ENCODE peak calls at places on chromosomes 2 and 18, in six cellular contexts. One of them, this sample, is unnamed.
A peak's percentile ranks its signal among the peaks of the same experiment; 100 is the strongest.

GRCh38 chr2:143397886-143398614 is 268.8 kb downstream of the ARHGAP15 start:
- DNase-seq in lower lobe of right lung: no peak
- DNase-seq in brain microvascular endothelial cell: no peak
- DNase-seq in psoas muscle: no peak
- DNase-seq in bronchial epithelial cell: peak; percentile 81
- DNase-seq in colonic mucosa: no peak
- DNase-seq in this sample: no peak

GRCh38 chr2:84458436-84459027 is 548 bp downstream of the SUCLG1 start:
- DNase-seq in lower lobe of right lung: no peak
- DNase-seq in brain microvascular endothelial cell: peak; percentile 5
- DNase-seq in psoas muscle: no peak
- DNase-seq in bronchial epithelial cell: peak; percentile 12
- DNase-seq in colonic mucosa: peak; percentile 51
- DNase-seq in this sample: peak; percentile 2

GRCh38 chr18:7459851-7460774 is 107.0 kb upstream of the PTPRM start:
- DNase-seq in lower lobe of right lung: no peak
- DNase-seq in brain microvascular endothelial cell: no peak
- DNase-seq in psoas muscle: no peak
- DNase-seq in bronchial epithelial cell: no peak
- DNase-seq in colonic mucosa: no peak
- DNase-seq in this sample: no peak

GRCh38 chr2:3267869-3268704 is 109.5 kb downstream of the EIPR1 start:
- DNase-seq in lower lobe of right lung: no peak
- DNase-seq in brain microvascular endothelial cell: no peak
- DNase-seq in psoas muscle: no peak
- DNase-seq in bronchial epithelial cell: no peak
- DNase-seq in colonic mucosa: no peak
- DNase-seq in this sample: no peak

GRCh38 chr2:33142874-33143273 is 196.1 kb downstream of the LTBP1 start:
- DNase-seq in lower lobe of right lung: no peak
- DNase-seq in brain microvascular endothelial cell: no peak
- DNase-seq in psoas muscle: no peak
- DNase-seq in bronchial epithelial cell: no peak
- DNase-seq in colonic mucosa: no peak
- DNase-seq in this sample: no peak

GRCh38 chr2:72993147-72993546 is 75.8 kb downstream of the EMX1 start:
- DNase-seq in lower lobe of right lung: no peak
- DNase-seq in brain microvascular endothelial cell: peak; percentile 16
- DNase-seq in psoas muscle: peak; percentile 44
- DNase-seq in bronchial epithelial cell: peak; percentile 31
- DNase-seq in colonic mucosa: peak; percentile 54
- DNase-seq in this sample: no peak

GRCh38 chr18:36706313-36706881 is 122.4 kb downstream of the TPGS2 start:
- DNase-seq in lower lobe of right lung: no peak
- DNase-seq in brain microvascular endothelial cell: no peak
- DNase-seq in psoas muscle: no peak
- DNase-seq in bronchial epithelial cell: peak; percentile 16
- DNase-seq in colonic mucosa: no peak
- DNase-seq in this sample: no peak

GRCh38 chr2:37156071-37156856 is 516 bp downstream of the EIF2AK2 start:
- DNase-seq in lower lobe of right lung: peak; percentile 63
- DNase-seq in brain microvascular endothelial cell: peak; percentile 43
- DNase-seq in psoas muscle: peak; percentile 56
- DNase-seq in bronchial epithelial cell: peak; percentile 26
- DNase-seq in colonic mucosa: peak; percentile 55
- DNase-seq in this sample: peak; percentile 51

GRCh38 chr18:69981948-69982347 is 34.3 kb upstream of the CD226 start:
- DNase-seq in lower lobe of right lung: no peak
- DNase-seq in brain microvascular endothelial cell: no peak
- DNase-seq in psoas muscle: no peak
- DNase-seq in bronchial epithelial cell: no peak
- DNase-seq in colonic mucosa: no peak
- DNase-seq in this sample: no peak
- H3K4me3 ChIP-seq in lower lobe of right lung: no peak overlapping the region
- H3K4me3 ChIP-seq in brain microvascular endothelial cell: no peak overlapping the region
- H3K4me3 ChIP-seq in psoas muscle: no peak overlapping the region
- H3K4me3 ChIP-seq in bronchial epithelial cell: no peak overlapping the region
- H3K4me3 ChIP-seq in colonic mucosa: no peak overlapping the region
- H3K4me3 ChIP-seq in this sample: no peak overlapping the region

DNA sequence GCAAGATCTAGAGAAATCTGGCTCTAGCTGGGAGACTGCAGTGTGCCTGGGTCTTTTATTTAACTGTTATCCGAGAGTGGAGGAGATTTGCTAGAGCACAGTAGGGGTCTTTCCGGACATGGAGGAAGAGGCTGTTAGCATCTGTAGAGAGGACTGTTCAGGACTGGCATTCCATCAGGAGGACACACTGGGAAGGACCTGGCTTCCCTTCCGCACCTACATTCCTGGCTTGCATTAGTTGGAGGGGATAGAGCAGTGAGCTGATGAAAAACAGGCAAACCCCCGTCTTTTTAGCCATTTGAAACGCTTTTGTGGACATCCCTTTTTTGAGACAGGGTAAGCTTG is 874 bp upstream of the PIEZO2 start:
- DNase-seq in lower lobe of right lung: no peak
- DNase-seq in brain microvascular endothelial cell: no peak
- DNase-seq in psoas muscle: no peak
- DNase-seq in bronchial epithelial cell: no peak
- DNase-seq in colonic mucosa: no peak
- DNase-seq in this sample: no peak
- H3K27me3 ChIP-seq in lower lobe of right lung: peaks cover 56% of the 10 kb centered on the region
- H3K27me3 ChIP-seq in brain microvascular endothelial cell: no peaks in the 10 kb centered on the region
- H3K27me3 ChIP-seq in psoas muscle: peaks cover 31% of the 10 kb centered on the region
- H3K27me3 ChIP-seq in bronchial epithelial cell: peaks cover 5% of the 10 kb centered on the region
- H3K27me3 ChIP-seq in colonic mucosa: peaks cover 30% of the 10 kb centered on the region
- H3K27me3 ChIP-seq in this sample: no peaks in the 10 kb centered on the region

DNA sequence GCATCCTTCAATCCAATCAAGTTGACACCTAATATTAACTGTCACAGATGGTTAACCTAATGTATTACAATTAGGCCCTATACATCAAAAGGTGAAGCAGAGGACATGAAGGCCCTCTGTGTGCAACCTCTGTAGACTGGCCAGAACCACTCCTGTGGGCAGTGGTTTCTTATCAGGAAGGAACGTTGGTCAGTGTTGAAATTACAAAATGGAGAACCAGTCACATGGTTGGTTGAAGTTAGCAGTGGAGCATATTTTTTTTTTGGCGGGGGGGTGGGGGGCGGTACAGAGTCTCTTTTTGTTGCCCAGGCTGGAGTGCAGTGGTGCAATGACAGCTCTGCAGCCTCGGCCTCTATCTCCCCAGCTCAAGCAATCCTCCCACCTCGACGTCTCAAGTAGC is 19.8 kb downstream of the RNU2-63P start:
- DNase-seq in lower lobe of right lung: no peak
- DNase-seq in brain microvascular endothelial cell: no peak
- DNase-seq in psoas muscle: no peak
- DNase-seq in bronchial epithelial cell: peak; percentile 17
- DNase-seq in colonic mucosa: no peak
- DNase-seq in this sample: no peak
- H3K4me3 ChIP-seq in lower lobe of right lung: no peak overlapping the region
- H3K4me3 ChIP-seq in brain microvascular endothelial cell: no peak overlapping the region
- H3K4me3 ChIP-seq in psoas muscle: no peak overlapping the region
- H3K4me3 ChIP-seq in bronchial epithelial cell: no peak overlapping the region
- H3K4me3 ChIP-seq in colonic mucosa: no peak overlapping the region
- H3K4me3 ChIP-seq in this sample: no peak overlapping the region

DNA sequence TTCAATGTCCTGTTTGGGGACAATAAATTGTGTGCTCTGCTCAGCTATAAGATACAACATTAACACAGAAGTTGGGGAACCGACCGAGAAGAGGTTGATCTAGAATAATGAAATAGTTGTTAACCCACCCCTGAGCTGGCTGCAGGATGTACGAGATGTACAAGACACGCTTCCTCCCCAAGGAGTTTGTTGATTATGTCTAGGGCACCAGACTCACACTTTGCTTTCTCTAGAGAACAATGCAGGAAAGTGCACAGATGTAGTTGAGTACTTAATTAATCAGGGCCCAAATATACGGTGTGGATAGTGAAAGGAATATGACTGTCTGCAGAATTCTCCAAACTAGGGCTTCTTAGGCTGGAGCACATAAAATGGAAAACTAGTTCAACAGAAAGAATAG is 415.2 kb upstream of the TNP1 start:
- DNase-seq in lower lobe of right lung: no peak
- DNase-seq in brain microvascular endothelial cell: no peak
- DNase-seq in psoas muscle: no peak
- DNase-seq in bronchial epithelial cell: no peak
- DNase-seq in colonic mucosa: no peak
- DNase-seq in this sample: no peak
- H3K27me3 ChIP-seq in lower lobe of right lung: no peaks in the 10 kb centered on the region
- H3K27me3 ChIP-seq in brain microvascular endothelial cell: no peaks in the 10 kb centered on the region
- H3K27me3 ChIP-seq in psoas muscle: no peaks in the 10 kb centered on the region
- H3K27me3 ChIP-seq in bronchial epithelial cell: no peaks in the 10 kb centered on the region
- H3K27me3 ChIP-seq in colonic mucosa: no peaks in the 10 kb centered on the region
- H3K27me3 ChIP-seq in this sample: no peaks in the 10 kb centered on the region

GRCh38 chr2:230774348-230774951 is 61.8 kb downstream of the CAB39 start:
- DNase-seq in lower lobe of right lung: no peak
- DNase-seq in brain microvascular endothelial cell: peak; percentile 35
- DNase-seq in psoas muscle: no peak
- DNase-seq in bronchial epithelial cell: peak; percentile 93
- DNase-seq in colonic mucosa: no peak
- DNase-seq in this sample: no peak
- H3K4me3 ChIP-seq in lower lobe of right lung: no peak overlapping the region
- H3K4me3 ChIP-seq in brain microvascular endothelial cell: no peak overlapping the region
- H3K4me3 ChIP-seq in psoas muscle: no peak overlapping the region
- H3K4me3 ChIP-seq in bronchial epithelial cell: no peak overlapping the region
- H3K4me3 ChIP-seq in colonic mucosa: no peak overlapping the region
- H3K4me3 ChIP-seq in this sample: no peak overlapping the region

DNA sequence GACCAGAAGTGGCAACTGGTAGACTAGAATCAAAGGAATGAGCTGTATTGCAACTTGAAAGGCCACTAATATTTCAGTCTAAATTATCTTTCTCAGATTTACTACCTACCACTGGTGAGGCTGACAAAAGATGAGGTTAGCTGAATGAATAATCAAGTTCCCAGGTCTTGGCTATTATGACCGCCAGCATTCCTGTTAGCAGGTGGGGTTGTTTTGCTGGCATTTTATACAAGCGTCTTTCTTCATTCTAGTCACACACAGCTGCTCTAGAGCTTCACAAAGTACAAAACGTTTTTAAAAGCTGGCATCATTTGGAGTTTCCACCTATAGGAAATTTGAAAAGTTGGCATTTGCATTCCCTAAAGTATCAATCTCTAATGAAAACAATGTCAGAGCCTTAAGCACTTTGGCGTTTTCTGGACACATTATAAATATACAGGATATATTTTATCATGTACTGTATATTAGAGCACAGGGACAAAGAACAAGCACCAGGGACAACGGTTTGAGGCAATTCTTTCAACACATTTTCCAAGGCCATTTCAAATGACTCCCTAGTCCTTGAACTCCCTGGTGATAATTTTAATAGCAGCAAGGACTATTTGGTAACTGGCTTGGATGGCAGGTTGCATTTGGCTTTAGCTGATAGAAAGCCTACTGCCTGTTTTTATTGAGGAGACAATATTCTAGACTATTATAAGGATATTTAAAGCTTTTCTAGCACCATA is 410.2 kb upstream of the CHST9 start:
- DNase-seq in lower lobe of right lung: no peak
- DNase-seq in brain microvascular endothelial cell: no peak
- DNase-seq in psoas muscle: no peak
- DNase-seq in bronchial epithelial cell: no peak
- DNase-seq in colonic mucosa: no peak
- DNase-seq in this sample: no peak
- H3K27me3 ChIP-seq in lower lobe of right lung: no peaks in the 10 kb centered on the region
- H3K27me3 ChIP-seq in brain microvascular endothelial cell: no peaks in the 10 kb centered on the region
- H3K27me3 ChIP-seq in psoas muscle: no peaks in the 10 kb centered on the region
- H3K27me3 ChIP-seq in bronchial epithelial cell: no peaks in the 10 kb centered on the region
- H3K27me3 ChIP-seq in colonic mucosa: no peaks in the 10 kb centered on the region
- H3K27me3 ChIP-seq in this sample: no peaks in the 10 kb centered on the region

DNA sequence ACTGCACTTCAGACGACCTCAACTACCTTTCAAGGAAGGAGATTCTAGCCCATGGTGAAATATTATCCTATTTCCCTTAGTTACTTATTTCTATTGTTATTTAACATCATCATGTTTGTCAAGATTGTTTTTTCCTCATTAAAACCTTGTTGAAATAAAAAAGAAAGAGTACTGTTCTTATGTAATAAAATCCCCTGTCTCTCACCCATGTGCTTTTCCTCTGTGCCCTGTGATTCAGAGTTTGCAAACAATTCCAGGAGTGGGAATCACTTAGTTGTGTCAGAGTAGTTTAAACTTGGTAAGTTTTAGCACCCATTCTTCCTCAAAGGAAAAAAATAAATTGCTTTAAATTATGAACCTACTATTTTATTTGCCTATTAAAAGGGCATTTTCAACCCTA is 43.5 kb downstream of the ERBB4 start:
- DNase-seq in lower lobe of right lung: no peak
- DNase-seq in brain microvascular endothelial cell: no peak
- DNase-seq in psoas muscle: no peak
- DNase-seq in bronchial epithelial cell: peak; percentile 69
- DNase-seq in colonic mucosa: no peak
- DNase-seq in this sample: no peak
- H3K4me3 ChIP-seq in lower lobe of right lung: no peak overlapping the region
- H3K4me3 ChIP-seq in brain microvascular endothelial cell: no peak overlapping the region
- H3K4me3 ChIP-seq in psoas muscle: no peak overlapping the region
- H3K4me3 ChIP-seq in bronchial epithelial cell: no peak overlapping the region
- H3K4me3 ChIP-seq in colonic mucosa: no peak overlapping the region
- H3K4me3 ChIP-seq in this sample: no peak overlapping the region

This sample was measured in MG63.